ENCODE peak calls at places on chromosomes 16 and 17, in six cellular contexts. P is SHP77, O is fibroblast of pulmonary artery, U is H9, Q is H7, H is left ventricle myocardium superior. S is an unnamed sample.

GRCh38 chr16:53457670-53458069 is 23.4 kb downstream of the RBL2 start:
- DNase-seq in O (no peak), H (no peak), P (no peak), Q (no peak), U (no peak), S (no peak)

GRCh38 chr17:65173284-65173793 is 36.2 kb downstream of the RGS9 start:
- DNase-seq in Q (no peak), P (no peak), U (peak; percentile 45), O (peak; percentile 88), H (peak; percentile 39), S (peak; percentile 73)

GRCh38 chr17:20043034-20043433 is 33.9 kb downstream of the SPECC1 start:
- DNase-seq in O (no peak), U (no peak), Q (no peak), H (no peak), P (no peak), S (no peak)

GRCh38 chr17:49746791-49747490 is 17.0 kb downstream of the FAM117A start:
- DNase-seq in P (no peak), H (no peak), O (no peak), Q (no peak), U (no peak), S (no peak)

GRCh38 chr17:13518271-13519000 is 83.3 kb downstream of the HS3ST3A1 start:
- DNase-seq in O (no peak), Q (no peak), P (no peak), U (no peak), H (no peak), S (no peak)

GRCh38 chr16:23876256-23876896 is 40.6 kb downstream of the PRKCB start:
- DNase-seq in P (no peak), O (no peak), U (no peak), Q (no peak), H (no peak), S (no peak)

GRCh38 chr16:75483222-75483621 is 12.0 kb downstream of the CHST6 start:
- DNase-seq in Q (no peak), P (no peak), U (no peak), O (no peak), H (no peak), S (no peak)

GRCh38 chr17:76969598-76970172 is 101.5 kb downstream of the MGAT5B start:
- DNase-seq in P (peak; percentile 94), Q (peak; percentile 90), O (no peak), U (peak; percentile 65), H (no peak), S (peak; percentile 6)

GRCh38 chr16:68490829-68491575 is 42.7 kb upstream of the SMPD3 start:
- DNase-seq in Q (peak; percentile 65), U (peak; percentile 48), H (no peak), O (peak; percentile 9), P (no peak), S (no peak)

GRCh38 chr17:80212962-80213650 is 7.0 kb downstream of the SGSH start:
- DNase-seq in H (peak; percentile 51), O (no peak), Q (no peak), P (no peak), U (no peak), S (no peak)

S was measured in T1000.